ENCODE peak calls at places on chromosomes 11 and 22, in seven cellular contexts. One of them, this sample, is unnamed.

GRCh38 chr11:17496406-17496805 is 19.8 kb upstream of the ABCC8 start:
- DNase-seq in breast epithelium: no peak
- DNase-seq in kidney: peak
- DNase-seq in adrenal gland: no peak
- DNase-seq in BE2C: no peak
- DNase-seq in HFFc6: no peak
- DNase-seq in OCI-LY7: no peak
- DNase-seq in this sample: no peak

GRCh38 chr22:31241936-31242335 is 29.8 kb downstream of the LIMK2 start:
- DNase-seq in kidney: no peak
- DNase-seq in breast epithelium: no peak
- DNase-seq in OCI-LY7: no peak
- DNase-seq in BE2C: no peak
- DNase-seq in HFFc6: peak
- DNase-seq in adrenal gland: no peak
- DNase-seq in this sample: no peak

GRCh38 chr11:74577624-74578396 is 14.6 kb upstream of the POLD3 start:
- DNase-seq in breast epithelium: no peak
- DNase-seq in HFFc6: no peak
- DNase-seq in BE2C: no peak
- DNase-seq in OCI-LY7: no peak
- DNase-seq in adrenal gland: no peak
- DNase-seq in kidney: no peak
- DNase-seq in this sample: no peak

GRCh38 chr22:38419864-38420172 is 35.2 kb downstream of the KCNJ4 start:
- DNase-seq in BE2C: no peak
- DNase-seq in HFFc6: no peak
- DNase-seq in adrenal gland: no peak
- DNase-seq in OCI-LY7: no peak
- DNase-seq in breast epithelium: no peak
- DNase-seq in kidney: no peak
- DNase-seq in this sample: no peak

GRCh38 chr11:16669799-16670415 is 68.5 kb upstream of the C11orf58 start:
- DNase-seq in OCI-LY7: no peak
- DNase-seq in adrenal gland: no peak
- DNase-seq in kidney: no peak
- DNase-seq in BE2C: no peak
- DNase-seq in breast epithelium: no peak
- DNase-seq in HFFc6: no peak
- DNase-seq in this sample: no peak

GRCh38 chr22:29610780-29611179 is 7.3 kb downstream of the NF2 start:
- DNase-seq in kidney: no peak
- DNase-seq in breast epithelium: no peak
- DNase-seq in OCI-LY7: no peak
- DNase-seq in adrenal gland: no peak
- DNase-seq in HFFc6: no peak
- DNase-seq in BE2C: no peak
- DNase-seq in this sample: no peak

GRCh38 chr11:126981635-126982034 is 18.9 kb downstream of the KIRREL3 start:
- DNase-seq in kidney: no peak
- DNase-seq in OCI-LY7: no peak
- DNase-seq in adrenal gland: no peak
- DNase-seq in breast epithelium: no peak
- DNase-seq in BE2C: no peak
- DNase-seq in HFFc6: no peak
- DNase-seq in this sample: no peak

GRCh38 chr11:10564692-10565318 is 3.7 kb downstream of the LYVE1 start:
- DNase-seq in kidney: no peak
- DNase-seq in adrenal gland: peak
- DNase-seq in breast epithelium: no peak
- DNase-seq in OCI-LY7: no peak
- DNase-seq in BE2C: no peak
- DNase-seq in HFFc6: no peak
- DNase-seq in this sample: no peak

GRCh38 chr11:124470516-124471231 is 25.2 kb upstream of the OR8B8 start:
- DNase-seq in OCI-LY7: no peak
- DNase-seq in BE2C: peak
- DNase-seq in HFFc6: no peak
- DNase-seq in adrenal gland: no peak
- DNase-seq in breast epithelium: no peak
- DNase-seq in kidney: no peak
- DNase-seq in this sample: no peak
- TF ChIP-seq CTCF in OCI-LY7: no peak
- TF ChIP-seq CTCF in BE2C: peak
- TF ChIP-seq CTCF in HFFc6: no peak
- TF ChIP-seq CTCF in adrenal gland: no peak
- TF ChIP-seq CTCF in breast epithelium: no peak
- TF ChIP-seq CTCF in kidney: no peak
- TF ChIP-seq CTCF in this sample: no peak

DNA sequence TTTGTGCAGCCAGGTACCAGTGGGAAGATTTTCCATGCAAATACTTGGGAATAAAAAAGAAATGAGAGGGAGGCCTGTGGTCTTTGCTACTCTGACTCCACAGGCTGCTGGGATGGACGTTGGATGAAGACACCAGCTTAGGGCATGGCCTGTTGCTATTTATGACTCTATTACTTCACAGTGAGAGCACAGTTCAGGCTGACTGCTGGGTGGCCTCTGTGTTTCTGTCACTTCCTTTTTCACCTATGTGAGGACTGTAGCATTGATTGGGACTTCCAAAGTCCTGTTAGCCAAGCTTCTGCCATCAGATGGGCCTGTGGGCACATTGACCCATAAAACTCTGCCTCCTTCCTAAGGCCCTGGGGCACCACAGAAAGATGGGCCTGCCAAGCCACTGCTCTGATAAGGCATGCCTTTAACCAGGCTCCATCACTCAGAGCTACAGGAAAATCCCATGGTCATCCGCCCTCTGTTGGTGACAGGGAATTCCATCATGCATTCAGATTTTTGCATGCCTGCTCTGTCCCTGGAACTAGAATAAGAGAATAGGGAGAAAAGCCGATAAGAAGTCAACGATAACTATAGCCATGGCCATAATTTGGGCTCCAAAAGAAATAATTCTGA is 64.6 kb downstream of the KCNJ1 start:
- DNase-seq in breast epithelium: no peak
- DNase-seq in kidney: no peak
- DNase-seq in adrenal gland: no peak
- DNase-seq in HFFc6: peak
- DNase-seq in OCI-LY7: peak
- DNase-seq in BE2C: peak
- DNase-seq in this sample: no peak
- TF ChIP-seq CTCF in breast epithelium: no peak
- TF ChIP-seq CTCF in kidney: peak
- TF ChIP-seq CTCF in adrenal gland: peak
- TF ChIP-seq CTCF in HFFc6: peak
- TF ChIP-seq CTCF in OCI-LY7: peak
- TF ChIP-seq CTCF in BE2C: peak
- TF ChIP-seq CTCF in this sample: no peak

GRCh38 chr11:64856382-64857227 is 12.2 kb upstream of the CDC42BPG start:
- DNase-seq in kidney: peak
- DNase-seq in HFFc6: peak
- DNase-seq in breast epithelium: peak
- DNase-seq in OCI-LY7: no peak
- DNase-seq in adrenal gland: peak
- DNase-seq in BE2C: peak
- DNase-seq in this sample: peak
- TF ChIP-seq CTCF in kidney: no peak
- TF ChIP-seq CTCF in HFFc6: no peak
- TF ChIP-seq CTCF in breast epithelium: no peak
- TF ChIP-seq CTCF in OCI-LY7: no peak
- TF ChIP-seq CTCF in adrenal gland: no peak
- TF ChIP-seq CTCF in BE2C: no peak
- TF ChIP-seq CTCF in this sample: no peak

DNA sequence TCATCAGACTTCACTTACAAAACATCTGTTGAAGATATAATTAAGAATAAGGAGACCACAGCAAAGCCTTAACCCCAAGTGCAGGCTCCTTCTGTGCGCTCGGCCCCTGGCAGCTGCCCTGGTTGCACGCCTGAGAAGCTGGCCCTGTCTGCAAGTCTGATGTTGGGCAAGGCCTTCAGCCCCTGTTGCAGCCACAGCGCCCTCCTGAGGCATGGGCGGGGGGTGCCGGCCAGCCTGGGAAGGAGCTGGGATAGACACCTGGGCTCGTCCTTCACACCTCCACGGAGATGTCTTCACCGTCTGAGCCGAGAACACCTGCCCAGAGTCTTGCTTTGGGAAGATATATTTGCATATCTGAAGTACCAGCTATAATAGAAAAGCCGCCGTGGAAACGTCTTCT is 104.1 kb downstream of the MPPED1 start:
- DNase-seq in adrenal gland: no peak
- DNase-seq in kidney: peak
- DNase-seq in OCI-LY7: no peak
- DNase-seq in HFFc6: no peak
- DNase-seq in breast epithelium: no peak
- DNase-seq in BE2C: no peak
- DNase-seq in this sample: no peak
- TF ChIP-seq CTCF in adrenal gland: no peak
- TF ChIP-seq CTCF in kidney: no peak
- TF ChIP-seq CTCF in OCI-LY7: peak
- TF ChIP-seq CTCF in HFFc6: peak
- TF ChIP-seq CTCF in breast epithelium: no peak
- TF ChIP-seq CTCF in BE2C: no peak
- TF ChIP-seq CTCF in this sample: no peak

GRCh38 chr11:60927061-60927592 is 2.9 kb downstream of the TMEM132A start:
- DNase-seq in adrenal gland: no peak
- DNase-seq in BE2C: no peak
- DNase-seq in OCI-LY7: no peak
- DNase-seq in breast epithelium: no peak
- DNase-seq in kidney: no peak
- DNase-seq in HFFc6: no peak
- DNase-seq in this sample: no peak
- TF ChIP-seq CTCF in adrenal gland: no peak
- TF ChIP-seq CTCF in BE2C: no peak
- TF ChIP-seq CTCF in OCI-LY7: no peak
- TF ChIP-seq CTCF in breast epithelium: no peak
- TF ChIP-seq CTCF in kidney: no peak
- TF ChIP-seq CTCF in HFFc6: no peak
- TF ChIP-seq CTCF in this sample: no peak

DNA sequence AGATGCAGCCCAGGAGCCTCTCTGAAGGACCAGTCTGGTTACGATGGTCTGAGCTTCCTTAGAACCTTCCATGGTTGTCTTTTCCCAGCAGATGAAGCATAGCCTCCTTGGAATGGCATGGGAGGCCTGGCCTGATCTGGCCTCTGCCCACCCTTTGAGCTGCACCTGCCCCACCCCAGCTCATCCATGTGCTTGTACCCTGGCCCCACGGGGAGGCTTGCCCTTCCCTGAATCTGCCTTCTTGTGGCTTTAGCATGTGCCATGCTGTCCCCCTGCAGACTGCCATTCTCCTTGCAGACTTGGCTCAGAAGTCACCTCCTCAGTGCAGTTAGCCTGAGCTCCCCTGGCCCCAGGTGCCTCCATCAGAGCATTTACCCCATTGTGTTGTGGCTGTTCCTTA is 62.5 kb downstream of the FBLN1 start:
- DNase-seq in OCI-LY7: no peak
- DNase-seq in BE2C: no peak
- DNase-seq in adrenal gland: no peak
- DNase-seq in breast epithelium: no peak
- DNase-seq in HFFc6: no peak
- DNase-seq in kidney: peak
- DNase-seq in this sample: no peak
- TF ChIP-seq CTCF in OCI-LY7: no peak
- TF ChIP-seq CTCF in BE2C: no peak
- TF ChIP-seq CTCF in adrenal gland: no peak
- TF ChIP-seq CTCF in breast epithelium: no peak
- TF ChIP-seq CTCF in HFFc6: no peak
- TF ChIP-seq CTCF in kidney: no peak
- TF ChIP-seq CTCF in this sample: no peak

GRCh38 chr11:62601364-62602140 is at the start of gene MTA2:
- DNase-seq in adrenal gland: peak
- DNase-seq in HFFc6: peak
- DNase-seq in BE2C: peak
- DNase-seq in breast epithelium: peak
- DNase-seq in kidney: peak
- DNase-seq in OCI-LY7: peak
- DNase-seq in this sample: peak

GRCh38 chr11:62603771-62604170 is 2.1 kb upstream of the MTA2 start:
- DNase-seq in OCI-LY7: no peak
- DNase-seq in adrenal gland: no peak
- DNase-seq in kidney: no peak
- DNase-seq in HFFc6: no peak
- DNase-seq in BE2C: no peak
- DNase-seq in breast epithelium: no peak
- DNase-seq in this sample: no peak

GRCh38 chr11:62603072-62603408 is 1.4 kb upstream of the MTA2 start:
- DNase-seq in BE2C: no peak
- DNase-seq in kidney: peak
- DNase-seq in breast epithelium: no peak
- DNase-seq in HFFc6: no peak
- DNase-seq in OCI-LY7: no peak
- DNase-seq in adrenal gland: no peak
- DNase-seq in this sample: no peak

GRCh38 chr11:62601114-62601363 is 626 bp downstream of the MTA2 start:
- DNase-seq in adrenal gland: no peak
- DNase-seq in BE2C: no peak
- DNase-seq in OCI-LY7: peak
- DNase-seq in breast epithelium: no peak
- DNase-seq in HFFc6: no peak
- DNase-seq in kidney: no peak
- DNase-seq in this sample: no peak

DNA sequence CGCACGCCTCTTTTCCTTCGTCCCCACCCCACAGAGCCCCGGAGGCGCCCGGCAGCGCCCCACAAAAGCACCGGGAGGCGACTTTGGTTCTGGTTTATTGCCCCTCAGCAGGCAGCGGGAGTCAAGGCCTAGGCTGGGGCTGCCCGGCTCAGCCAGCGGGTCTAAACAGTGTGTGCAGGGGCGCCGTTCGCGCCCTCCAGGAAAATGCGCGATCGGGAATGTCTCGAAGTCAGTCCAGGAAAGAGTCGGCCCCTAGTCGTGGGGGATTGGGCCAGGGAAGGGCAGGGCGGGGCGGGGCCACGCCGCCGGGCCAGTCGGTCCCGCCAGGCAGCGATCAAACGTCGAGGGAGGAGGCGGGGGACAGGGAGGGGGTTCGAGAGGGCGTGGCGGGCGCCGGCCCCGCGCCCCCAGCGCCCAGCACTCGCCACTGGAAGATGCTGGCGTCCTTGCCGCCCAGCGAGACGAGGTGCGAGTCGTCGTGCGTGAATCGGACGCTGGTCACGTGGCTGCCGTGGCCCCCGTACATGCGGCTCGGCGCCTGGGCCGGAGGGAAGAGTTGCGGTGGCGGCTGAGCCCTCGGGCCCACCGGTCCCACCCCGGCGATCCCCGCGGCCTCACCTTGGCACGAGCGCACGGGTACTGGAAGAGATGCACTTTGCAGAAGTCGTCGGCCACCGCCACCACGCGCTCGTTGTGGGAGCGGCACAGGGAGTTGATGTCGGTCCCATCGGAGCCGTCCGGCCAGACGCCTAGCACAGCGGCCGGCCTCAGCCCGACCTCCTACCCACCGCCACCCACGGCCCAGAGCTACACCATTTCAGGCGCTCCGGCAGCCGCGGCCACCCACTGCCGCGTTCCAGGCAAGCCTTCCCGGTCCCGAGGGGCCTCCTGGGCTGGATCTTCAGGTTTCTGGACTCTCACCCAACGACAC is 741 bp upstream of the MTA2 start:
- DNase-seq in kidney: peak
- DNase-seq in BE2C: no peak
- DNase-seq in OCI-LY7: no peak
- DNase-seq in adrenal gland: peak
- DNase-seq in HFFc6: peak
- DNase-seq in breast epithelium: peak
- DNase-seq in this sample: no peak
- TF ChIP-seq CTCF in kidney: no peak
- TF ChIP-seq CTCF in BE2C: no peak
- TF ChIP-seq CTCF in OCI-LY7: no peak
- TF ChIP-seq CTCF in adrenal gland: peak
- TF ChIP-seq CTCF in HFFc6: peak
- TF ChIP-seq CTCF in breast epithelium: no peak
- TF ChIP-seq CTCF in this sample: no peak

This sample was measured in omental fat pad.